ENCODE peak calls at places on chromosomes 5 and 9, in four cellular contexts. One of them, this sample, is unnamed.

GRCh38 chr9:122307925-122308324 is 43.2 kb downstream of the MRRF start:
- DNase-seq in H1: no peak
- DNase-seq in fibroblast of mammary gland: no peak
- DNase-seq in brain microvascular endothelial cell: no peak
- DNase-seq in this sample: peak

GRCh38 chr9:127076860-127077657 is 45.4 kb downstream of the ANGPTL2 start:
- DNase-seq in fibroblast of mammary gland: no peak
- DNase-seq in H1: no peak
- DNase-seq in brain microvascular endothelial cell: no peak
- DNase-seq in this sample: peak

GRCh38 chr5:57832873-57833272 is 350.3 kb upstream of the ACTBL2 start:
- DNase-seq in H1: no peak
- DNase-seq in fibroblast of mammary gland: no peak
- DNase-seq in brain microvascular endothelial cell: no peak
- DNase-seq in this sample: no peak

GRCh38 chr9:108991479-108991878 is 21.8 kb downstream of the CTNNAL1 start:
- DNase-seq in brain microvascular endothelial cell: peak
- DNase-seq in fibroblast of mammary gland: no peak
- DNase-seq in H1: no peak
- DNase-seq in this sample: peak

GRCh38 chr5:143837306-143837848 is 25.4 kb downstream of the HMHB1 start:
- DNase-seq in brain microvascular endothelial cell: peak
- DNase-seq in fibroblast of mammary gland: peak
- DNase-seq in H1: no peak
- DNase-seq in this sample: peak

GRCh38 chr5:38653389-38653788 is 96.9 kb upstream of the LIFR start:
- DNase-seq in H1: no peak
- DNase-seq in fibroblast of mammary gland: no peak
- DNase-seq in brain microvascular endothelial cell: no peak
- DNase-seq in this sample: no peak

GRCh38 chr5:163623524-163623923 is 118.1 kb downstream of the MAT2B start:
- DNase-seq in H1: no peak
- DNase-seq in brain microvascular endothelial cell: no peak
- DNase-seq in fibroblast of mammary gland: no peak
- DNase-seq in this sample: no peak

GRCh38 chr5:14983666-14984441 is 112.3 kb upstream of the ANKH start:
- DNase-seq in brain microvascular endothelial cell: no peak
- DNase-seq in fibroblast of mammary gland: no peak
- DNase-seq in H1: no peak
- DNase-seq in this sample: no peak

GRCh38 chr5:92552206-92553160 is 1028.5 kb downstream of the NR2F1-AS1 start:
- DNase-seq in fibroblast of mammary gland: peak
- DNase-seq in H1: no peak
- DNase-seq in brain microvascular endothelial cell: peak
- DNase-seq in this sample: peak

GRCh38 chr5:10366310-10367297 is 13.1 kb downstream of the MARCHF6 start:
- DNase-seq in fibroblast of mammary gland: peak
- DNase-seq in brain microvascular endothelial cell: peak
- DNase-seq in H1: no peak
- DNase-seq in this sample: peak

GRCh38 chr9:73073337-73074175 is 78.1 kb upstream of the ANXA1 start:
- DNase-seq in brain microvascular endothelial cell: peak
- DNase-seq in H1: no peak
- DNase-seq in fibroblast of mammary gland: peak
- DNase-seq in this sample: no peak

GRCh38 chr5:76474377-76474776 is 71.3 kb downstream of the IQGAP2 start:
- DNase-seq in brain microvascular endothelial cell: no peak
- DNase-seq in H1: no peak
- DNase-seq in fibroblast of mammary gland: no peak
- DNase-seq in this sample: no peak

GRCh38 chr5:65672787-65673186 is 48.0 kb downstream of the SHLD3 start:
- DNase-seq in brain microvascular endothelial cell: no peak
- DNase-seq in H1: no peak
- DNase-seq in fibroblast of mammary gland: peak
- DNase-seq in this sample: peak

GRCh38 chr5:21739096-21739495 is 1114.0 kb downstream of the CDH12 start:
- DNase-seq in fibroblast of mammary gland: no peak
- DNase-seq in brain microvascular endothelial cell: no peak
- DNase-seq in H1: no peak
- DNase-seq in this sample: no peak

GRCh38 chr9:135299651-135300345 is 179.8 kb upstream of the PPP1R26 start:
- DNase-seq in fibroblast of mammary gland: no peak
- DNase-seq in H1: no peak
- DNase-seq in brain microvascular endothelial cell: no peak
- DNase-seq in this sample: no peak

GRCh38 chr5:132487841-132488555 is 2.6 kb downstream of the IRF1 start:
- DNase-seq in H1: no peak
- DNase-seq in fibroblast of mammary gland: no peak
- DNase-seq in brain microvascular endothelial cell: no peak
- DNase-seq in this sample: no peak

GRCh38 chr5:112933651-112934365 is 11.8 kb upstream of the REEP5 start:
- DNase-seq in fibroblast of mammary gland: peak
- DNase-seq in brain microvascular endothelial cell: no peak
- DNase-seq in H1: no peak
- DNase-seq in this sample: peak

GRCh38 chr9:16950051-16950450 is 79.6 kb upstream of the BNC2 start:
- DNase-seq in brain microvascular endothelial cell: no peak
- DNase-seq in fibroblast of mammary gland: no peak
- DNase-seq in H1: no peak
- DNase-seq in this sample: no peak

GRCh38 chr9:89660286-89660685 is 55.5 kb downstream of the GADD45G start:
- DNase-seq in brain microvascular endothelial cell: no peak
- DNase-seq in H1: no peak
- DNase-seq in fibroblast of mammary gland: no peak
- DNase-seq in this sample: no peak

GRCh38 chr5:75510836-75511434 is 494 bp downstream of the CERT1 start:
- DNase-seq in brain microvascular endothelial cell: peak
- DNase-seq in H1: no peak
- DNase-seq in fibroblast of mammary gland: peak
- DNase-seq in this sample: peak

GRCh38 chr9:101791938-101792337 is 53.5 kb upstream of the GRIN3A start:
- DNase-seq in fibroblast of mammary gland: peak
- DNase-seq in H1: peak
- DNase-seq in brain microvascular endothelial cell: peak
- DNase-seq in this sample: peak

DNA sequence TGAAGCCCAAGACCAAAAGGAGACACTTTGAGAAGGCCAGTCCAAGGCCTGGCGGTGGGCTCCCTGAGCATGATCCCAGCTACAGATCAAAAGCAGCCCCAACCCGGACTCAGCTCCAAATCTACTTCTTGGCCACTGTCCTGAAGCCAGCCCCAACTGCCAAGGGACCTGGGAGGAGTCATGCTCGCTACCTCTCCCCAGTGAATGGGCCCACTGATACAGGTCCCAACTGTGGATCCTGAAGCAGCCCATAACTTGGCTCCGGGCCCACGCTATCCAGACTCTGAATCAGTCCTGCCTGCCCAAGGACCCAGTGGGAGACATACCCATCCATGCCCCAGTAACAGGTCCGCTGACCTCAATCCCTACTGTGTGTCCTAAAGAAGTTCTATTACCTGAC is 1545.3 kb upstream of the C9orf72 start:
- DNase-seq in fibroblast of mammary gland: no peak
- DNase-seq in H1: no peak
- DNase-seq in brain microvascular endothelial cell: no peak
- DNase-seq in this sample: no peak
- H3K4me3 ChIP-seq in fibroblast of mammary gland: no peak
- H3K4me3 ChIP-seq in H1: no peak
- H3K4me3 ChIP-seq in brain microvascular endothelial cell: no peak
- H3K4me3 ChIP-seq in this sample: no peak

GRCh38 chr5:62790348-62790747 is 211.7 kb downstream of the LRRC70 start:
- DNase-seq in H1: no peak
- DNase-seq in brain microvascular endothelial cell: no peak
- DNase-seq in fibroblast of mammary gland: peak
- DNase-seq in this sample: peak

GRCh38 chr5:62795912-62796311 is 217.3 kb downstream of the LRRC70 start:
- DNase-seq in H1: no peak
- DNase-seq in fibroblast of mammary gland: no peak
- DNase-seq in brain microvascular endothelial cell: no peak
- DNase-seq in this sample: no peak

GRCh38 chr5:62785588-62785987 is 207.0 kb downstream of the LRRC70 start:
- DNase-seq in brain microvascular endothelial cell: no peak
- DNase-seq in fibroblast of mammary gland: no peak
- DNase-seq in H1: no peak
- DNase-seq in this sample: no peak

GRCh38 chr5:62786099-62786498 is 207.5 kb downstream of the LRRC70 start:
- DNase-seq in H1: no peak
- DNase-seq in fibroblast of mammary gland: no peak
- DNase-seq in brain microvascular endothelial cell: no peak
- DNase-seq in this sample: no peak

DNA sequence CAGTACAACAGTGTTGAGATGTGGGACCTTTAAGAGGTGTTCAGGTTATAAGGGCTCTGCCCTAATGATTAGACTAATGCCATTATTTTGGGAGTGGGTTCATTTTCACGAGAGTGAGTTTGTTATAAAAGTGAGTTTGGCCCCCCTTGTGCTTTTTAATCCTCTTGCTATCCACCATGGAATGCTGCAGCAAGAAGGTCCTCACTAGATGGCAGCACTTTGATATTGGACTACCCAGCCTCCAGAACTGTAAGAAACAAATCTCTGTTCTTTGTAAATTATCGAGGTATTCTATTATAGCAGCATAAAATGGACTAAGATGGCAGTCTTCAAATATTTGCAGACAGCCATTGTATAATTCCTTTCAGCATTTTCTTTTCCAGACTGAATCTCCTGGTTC is 212.4 kb downstream of the LRRC70 start:
- DNase-seq in H1: no peak
- DNase-seq in brain microvascular endothelial cell: peak
- DNase-seq in fibroblast of mammary gland: peak
- DNase-seq in this sample: peak
- TF ChIP-seq CTCF in H1: peak
- TF ChIP-seq CTCF in brain microvascular endothelial cell: peak
- TF ChIP-seq CTCF in fibroblast of mammary gland: peak
- TF ChIP-seq CTCF in this sample: peak

GRCh38 chr5:145666591-145666990 is 168.6 kb downstream of the PRELID2 start:
- DNase-seq in fibroblast of mammary gland: no peak
- DNase-seq in brain microvascular endothelial cell: no peak
- DNase-seq in H1: no peak
- DNase-seq in this sample: no peak
- H3K4me3 ChIP-seq in fibroblast of mammary gland: no peak
- H3K4me3 ChIP-seq in brain microvascular endothelial cell: no peak
- H3K4me3 ChIP-seq in H1: no peak
- H3K4me3 ChIP-seq in this sample: no peak

GRCh38 chr5:148378670-148379069 is 5.1 kb upstream of the FBXO38 start:
- DNase-seq in brain microvascular endothelial cell: no peak
- DNase-seq in H1: no peak
- DNase-seq in fibroblast of mammary gland: no peak
- DNase-seq in this sample: no peak

GRCh38 chr5:148372883-148373282 is 10.9 kb upstream of the FBXO38 start:
- DNase-seq in fibroblast of mammary gland: no peak
- DNase-seq in brain microvascular endothelial cell: no peak
- DNase-seq in H1: no peak
- DNase-seq in this sample: no peak

GRCh38 chr5:148372331-148372730 is 11.4 kb upstream of the FBXO38 start:
- DNase-seq in fibroblast of mammary gland: no peak
- DNase-seq in brain microvascular endothelial cell: no peak
- DNase-seq in H1: no peak
- DNase-seq in this sample: no peak

GRCh38 chr5:148376198-148376597 is 7.6 kb upstream of the FBXO38 start:
- DNase-seq in H1: no peak
- DNase-seq in fibroblast of mammary gland: no peak
- DNase-seq in brain microvascular endothelial cell: no peak
- DNase-seq in this sample: no peak

GRCh38 chr5:148374693-148375360 is 8.9 kb upstream of the FBXO38 start:
- DNase-seq in brain microvascular endothelial cell: peak
- DNase-seq in fibroblast of mammary gland: peak
- DNase-seq in H1: peak
- DNase-seq in this sample: peak
- TF ChIP-seq CTCF in brain microvascular endothelial cell: peak
- TF ChIP-seq CTCF in fibroblast of mammary gland: peak
- TF ChIP-seq CTCF in H1: peak
- TF ChIP-seq CTCF in this sample: peak

This sample was measured in fibroblast of pulmonary artery.